ENCODE peak calls at places on chromosomes 3 and 15, in six cellular contexts. One of them, this sample, is unnamed.

GRCh38 chr3:115169808-115170207 is 22.7 kb upstream of the ZBTB20 start:
- DNase-seq in H9: no peak
- DNase-seq in IMR-90: no peak
- DNase-seq in H1: no peak
- DNase-seq in trophoblast cell: no peak
- DNase-seq in neuronal stem cell: no peak
- DNase-seq in this sample: no peak

GRCh38 chr3:126380011-126380768 is 14.5 kb upstream of the CFAP100 start:
- DNase-seq in H9: no peak
- DNase-seq in IMR-90: no peak
- DNase-seq in H1: no peak
- DNase-seq in trophoblast cell: no peak
- DNase-seq in neuronal stem cell: no peak
- DNase-seq in this sample: no peak

GRCh38 chr15:72599855-72600464 is 54.5 kb upstream of the GOLGA6B start:
- DNase-seq in H9: no peak
- DNase-seq in IMR-90: peak
- DNase-seq in H1: no peak
- DNase-seq in trophoblast cell: peak
- DNase-seq in neuronal stem cell: no peak
- DNase-seq in this sample: peak

GRCh38 chr3:62665627-62666433 is 209.4 kb downstream of the CADPS start:
- DNase-seq in H9: peak
- DNase-seq in IMR-90: peak
- DNase-seq in H1: peak
- DNase-seq in trophoblast cell: peak
- DNase-seq in neuronal stem cell: peak
- DNase-seq in this sample: peak

GRCh38 chr15:83207622-83208356 is at the start of gene HDGFL3:
- DNase-seq in H9: peak
- DNase-seq in IMR-90: peak
- DNase-seq in H1: no peak
- DNase-seq in trophoblast cell: no peak
- DNase-seq in neuronal stem cell: peak
- DNase-seq in this sample: peak

GRCh38 chr3:80675790-80676189 is 908.0 kb upstream of the ROBO1 start:
- DNase-seq in H9: no peak
- DNase-seq in IMR-90: no peak
- DNase-seq in H1: no peak
- DNase-seq in trophoblast cell: no peak
- DNase-seq in neuronal stem cell: no peak
- DNase-seq in this sample: no peak

GRCh38 chr3:101279765-101280385 is 40.5 kb downstream of the IMPG2 start:
- DNase-seq in H9: no peak
- DNase-seq in IMR-90: peak
- DNase-seq in H1: no peak
- DNase-seq in trophoblast cell: no peak
- DNase-seq in neuronal stem cell: no peak
- DNase-seq in this sample: no peak

GRCh38 chr3:11619461-11619860 is 24.3 kb downstream of the VGLL4 start:
- DNase-seq in H9: no peak
- DNase-seq in IMR-90: no peak
- DNase-seq in H1: no peak
- DNase-seq in trophoblast cell: no peak
- DNase-seq in neuronal stem cell: no peak
- DNase-seq in this sample: no peak

GRCh38 chr15:89971592-89971997 is 29.5 kb upstream of the ZNF710 start:
- DNase-seq in H9: peak
- DNase-seq in IMR-90: peak
- DNase-seq in H1: peak
- DNase-seq in trophoblast cell: peak
- DNase-seq in neuronal stem cell: peak
- DNase-seq in this sample: peak

GRCh38 chr3:160837394-160837975 is 81.5 kb downstream of the PPM1L start:
- DNase-seq in H9: no peak
- DNase-seq in IMR-90: no peak
- DNase-seq in H1: no peak
- DNase-seq in trophoblast cell: no peak
- DNase-seq in neuronal stem cell: no peak
- DNase-seq in this sample: peak

GRCh38 chr15:63497642-63498100 is 6.7 kb upstream of the USP3 start:
- DNase-seq in H9: no peak
- DNase-seq in IMR-90: no peak
- DNase-seq in H1: no peak
- DNase-seq in trophoblast cell: no peak
- DNase-seq in neuronal stem cell: no peak
- DNase-seq in this sample: peak

GRCh38 chr3:82265747-82266146 is 504.3 kb upstream of the GBE1 start:
- DNase-seq in H9: no peak
- DNase-seq in IMR-90: no peak
- DNase-seq in H1: no peak
- DNase-seq in trophoblast cell: no peak
- DNase-seq in neuronal stem cell: no peak
- DNase-seq in this sample: no peak
- H3K14ac ChIP-seq in H9: no peak
- H3K14ac ChIP-seq in IMR-90: no peak
- H3K14ac ChIP-seq in H1: no peak
- H3K14ac ChIP-seq in trophoblast cell: no peak
- H3K14ac ChIP-seq in neuronal stem cell: no peak
- H3K14ac ChIP-seq in this sample: no peak

GRCh38 chr3:50090985-50091384 is 2.3 kb downstream of the RBM5 start:
- DNase-seq in H9: no peak
- DNase-seq in IMR-90: no peak
- DNase-seq in H1: no peak
- DNase-seq in trophoblast cell: no peak
- DNase-seq in neuronal stem cell: no peak
- DNase-seq in this sample: no peak

GRCh38 chr3:50089603-50089945 is 855 bp downstream of the RBM5 start:
- DNase-seq in H9: no peak
- DNase-seq in IMR-90: peak
- DNase-seq in H1: no peak
- DNase-seq in trophoblast cell: no peak
- DNase-seq in neuronal stem cell: no peak
- DNase-seq in this sample: peak

GRCh38 chr3:50088725-50089602 is at the start of gene RBM5:
- DNase-seq in H9: peak
- DNase-seq in IMR-90: peak
- DNase-seq in H1: peak
- DNase-seq in trophoblast cell: peak
- DNase-seq in neuronal stem cell: peak
- DNase-seq in this sample: peak
- H3K9ac ChIP-seq in H9: peak
- H3K9ac ChIP-seq in IMR-90: peak
- H3K9ac ChIP-seq in H1: peak
- H3K9ac ChIP-seq in trophoblast cell: peak
- H3K9ac ChIP-seq in neuronal stem cell: peak
- H3K9ac ChIP-seq in this sample: peak

GRCh38 chr3:151688571-151688970 is 45.2 kb upstream of the AADACL2 start:
- DNase-seq in H9: no peak
- DNase-seq in IMR-90: no peak
- DNase-seq in H1: no peak
- DNase-seq in trophoblast cell: no peak
- DNase-seq in neuronal stem cell: no peak
- DNase-seq in this sample: no peak
- H3K23ac ChIP-seq in H9: no peak
- H3K23ac ChIP-seq in IMR-90: no peak
- H3K23ac ChIP-seq in H1: no peak
- H3K23ac ChIP-seq in trophoblast cell: no peak
- H3K23ac ChIP-seq in neuronal stem cell: no peak
- H3K23ac ChIP-seq in this sample: no peak

DNA sequence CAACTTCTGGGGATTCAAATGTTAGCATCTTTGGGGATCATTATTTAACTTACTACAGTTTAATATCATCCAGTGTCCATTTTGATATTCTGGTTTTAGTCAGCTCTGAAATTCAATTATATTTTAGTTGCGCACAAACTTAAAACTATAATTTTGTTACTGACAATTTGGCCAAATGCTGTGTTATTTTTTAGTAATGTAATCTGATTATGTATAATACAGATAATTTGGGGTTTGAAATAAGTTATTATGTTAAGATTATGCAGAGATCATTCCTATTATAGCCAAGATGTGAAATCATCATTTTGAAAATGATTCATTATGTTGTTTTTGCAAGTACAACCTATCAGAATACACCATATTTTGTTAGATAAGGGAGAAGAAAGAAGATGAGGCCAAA is 706.1 kb downstream of the ROBO2 start:
- DNase-seq in H9: no peak
- DNase-seq in IMR-90: no peak
- DNase-seq in H1: no peak
- DNase-seq in trophoblast cell: no peak
- DNase-seq in neuronal stem cell: no peak
- DNase-seq in this sample: no peak
- H3K14ac ChIP-seq in H9: no peak
- H3K14ac ChIP-seq in IMR-90: no peak
- H3K14ac ChIP-seq in H1: no peak
- H3K14ac ChIP-seq in trophoblast cell: no peak
- H3K14ac ChIP-seq in neuronal stem cell: no peak
- H3K14ac ChIP-seq in this sample: no peak

DNA sequence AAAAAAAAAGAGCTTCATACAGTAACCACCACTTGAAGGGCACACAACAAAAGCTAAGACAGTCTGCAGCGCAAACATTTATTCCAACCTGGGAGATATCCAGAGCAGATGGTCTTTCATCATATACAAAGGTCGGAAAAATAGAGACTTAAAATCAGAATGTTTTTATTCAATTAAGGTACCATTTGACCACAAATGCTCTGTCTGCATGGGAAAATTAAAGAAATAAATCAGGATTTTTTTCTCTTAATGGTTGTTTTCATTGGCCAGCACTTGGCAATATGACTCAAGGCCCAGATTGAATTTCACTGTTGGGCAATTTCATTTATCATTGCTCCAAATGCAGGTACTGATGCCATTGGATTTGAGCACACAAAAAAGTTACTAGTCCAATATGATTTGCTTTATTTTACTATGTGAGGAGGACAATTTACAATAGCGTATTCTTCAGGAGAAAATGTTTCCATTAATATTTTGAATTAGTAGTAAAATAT is 145.9 kb upstream of the AGTR1 start:
- DNase-seq in H9: no peak
- DNase-seq in IMR-90: peak
- DNase-seq in H1: no peak
- DNase-seq in trophoblast cell: no peak
- DNase-seq in neuronal stem cell: no peak
- DNase-seq in this sample: no peak
- H3K9ac ChIP-seq in H9: no peak
- H3K9ac ChIP-seq in IMR-90: no peak
- H3K9ac ChIP-seq in H1: no peak
- H3K9ac ChIP-seq in trophoblast cell: no peak
- H3K9ac ChIP-seq in neuronal stem cell: no peak
- H3K9ac ChIP-seq in this sample: no peak

GRCh38 chr3:131502530-131503327 is at the start of gene MRPL3:
- DNase-seq in H9: peak
- DNase-seq in IMR-90: peak
- DNase-seq in H1: peak
- DNase-seq in trophoblast cell: peak
- DNase-seq in neuronal stem cell: peak
- DNase-seq in this sample: peak
- H3K23ac ChIP-seq in H9: peak
- H3K23ac ChIP-seq in IMR-90: peak
- H3K23ac ChIP-seq in H1: no peak
- H3K23ac ChIP-seq in trophoblast cell: no peak
- H3K23ac ChIP-seq in neuronal stem cell: peak
- H3K23ac ChIP-seq in this sample: no peak

DNA sequence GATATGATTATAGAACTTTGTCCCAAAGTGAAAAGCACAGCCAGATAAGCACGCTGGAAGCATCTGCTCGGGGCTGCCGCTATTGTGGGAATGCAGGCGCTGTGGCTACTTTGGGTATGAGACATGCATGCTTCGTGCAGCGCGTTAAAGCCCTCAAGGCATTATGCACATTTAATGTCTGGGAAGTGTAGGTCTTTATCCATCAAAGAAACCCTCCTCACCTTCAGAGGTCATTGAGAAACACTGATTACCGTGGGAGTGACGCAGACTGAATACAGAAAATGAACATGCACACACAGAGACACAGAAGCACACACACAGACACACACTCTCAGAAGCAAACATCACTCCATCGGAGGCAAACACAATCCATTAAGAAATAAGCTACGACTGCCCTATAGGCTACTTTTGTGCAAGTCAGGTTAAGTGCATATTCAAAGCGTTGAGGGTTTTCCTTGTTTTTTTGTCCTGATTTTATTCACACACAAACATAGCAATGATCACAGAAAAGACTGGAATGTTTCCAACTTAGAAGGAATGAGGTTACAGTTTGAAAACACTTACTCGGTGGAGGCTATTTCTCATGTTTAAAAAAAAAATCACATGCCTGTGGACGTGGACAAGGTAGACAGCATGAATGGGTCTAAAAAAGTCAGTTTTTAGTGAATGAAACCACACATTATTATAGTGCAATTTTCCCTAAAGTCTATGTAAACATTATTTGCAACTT is 68.5 kb downstream of the PLCH1 start:
- DNase-seq in H9: no peak
- DNase-seq in IMR-90: peak
- DNase-seq in H1: peak
- DNase-seq in trophoblast cell: peak
- DNase-seq in neuronal stem cell: no peak
- DNase-seq in this sample: peak
- H3K14ac ChIP-seq in H9: no peak
- H3K14ac ChIP-seq in IMR-90: no peak
- H3K14ac ChIP-seq in H1: no peak
- H3K14ac ChIP-seq in trophoblast cell: no peak
- H3K14ac ChIP-seq in neuronal stem cell: no peak
- H3K14ac ChIP-seq in this sample: no peak

GRCh38 chr3:53171827-53172505 is 11.0 kb downstream of the PRKCD start:
- DNase-seq in H9: peak
- DNase-seq in IMR-90: no peak
- DNase-seq in H1: no peak
- DNase-seq in trophoblast cell: no peak
- DNase-seq in neuronal stem cell: no peak
- DNase-seq in this sample: no peak
- H3K9ac ChIP-seq in H9: no peak
- H3K9ac ChIP-seq in IMR-90: no peak
- H3K9ac ChIP-seq in H1: no peak
- H3K9ac ChIP-seq in trophoblast cell: no peak
- H3K9ac ChIP-seq in neuronal stem cell: peak
- H3K9ac ChIP-seq in this sample: no peak

GRCh38 chr3:179323197-179323901 is 518 bp downstream of the ZNF639 start:
- DNase-seq in H9: peak
- DNase-seq in IMR-90: peak
- DNase-seq in H1: no peak
- DNase-seq in trophoblast cell: peak
- DNase-seq in neuronal stem cell: peak
- DNase-seq in this sample: peak
- H3K23ac ChIP-seq in H9: no peak
- H3K23ac ChIP-seq in IMR-90: peak
- H3K23ac ChIP-seq in H1: no peak
- H3K23ac ChIP-seq in trophoblast cell: no peak
- H3K23ac ChIP-seq in neuronal stem cell: peak
- H3K23ac ChIP-seq in this sample: peak

This sample was measured in mesenchymal stem cell.